ENCODE peak calls at places on chromosomes 11 and 22, in nine cellular contexts. One of them, this sample, is unnamed.

GRCh38 chr22:32396746-32397145 is 15.3 kb downstream of the RTCB start:
- DNase-seq in IMR-90: no peak
- DNase-seq in pancreas: no peak
- DNase-seq in tibial nerve: no peak
- DNase-seq in adrenal gland: no peak
- DNase-seq in left ventricle myocardium inferior: no peak
- DNase-seq in mucosa of descending colon: no peak
- DNase-seq in PC-9: no peak
- DNase-seq in cardiac muscle cell: peak; percentile 3
- DNase-seq in this sample: no peak

GRCh38 chr11:30392221-30392784 is 69.4 kb downstream of the ARL14EP start:
- DNase-seq in IMR-90: no peak
- DNase-seq in pancreas: no peak
- DNase-seq in tibial nerve: no peak
- DNase-seq in adrenal gland: peak; percentile 57
- DNase-seq in left ventricle myocardium inferior: no peak
- DNase-seq in mucosa of descending colon: no peak
- DNase-seq in PC-9: no peak
- DNase-seq in cardiac muscle cell: peak; percentile 37
- DNase-seq in this sample: no peak

GRCh38 chr11:46121328-46121723 is at the start of gene PHF21A:
- DNase-seq in IMR-90: peak; percentile 93
- DNase-seq in pancreas: peak; percentile 93
- DNase-seq in tibial nerve: peak; percentile 78
- DNase-seq in adrenal gland: peak; percentile 93
- DNase-seq in left ventricle myocardium inferior: peak; percentile 93
- DNase-seq in mucosa of descending colon: peak; percentile 95
- DNase-seq in PC-9: peak; percentile 79
- DNase-seq in cardiac muscle cell: peak; percentile 98
- DNase-seq in this sample: peak; percentile 91

GRCh38 chr11:134730596-134731538 is 318.8 kb upstream of the B3GAT1 start:
- DNase-seq in IMR-90: no peak
- DNase-seq in pancreas: no peak
- DNase-seq in tibial nerve: no peak
- DNase-seq in adrenal gland: peak; percentile 6
- DNase-seq in left ventricle myocardium inferior: no peak
- DNase-seq in mucosa of descending colon: no peak
- DNase-seq in PC-9: no peak
- DNase-seq in cardiac muscle cell: no peak
- DNase-seq in this sample: no peak

GRCh38 chr11:74678041-74678440 is 53.2 kb downstream of the CHRDL2 start:
- DNase-seq in IMR-90: no peak
- DNase-seq in pancreas: no peak
- DNase-seq in tibial nerve: no peak
- DNase-seq in adrenal gland: peak; percentile 24
- DNase-seq in left ventricle myocardium inferior: no peak
- DNase-seq in mucosa of descending colon: no peak
- DNase-seq in PC-9: no peak
- DNase-seq in cardiac muscle cell: no peak
- DNase-seq in this sample: no peak

GRCh38 chr11:2760196-2760871 is 60.5 kb upstream of the KCNQ1OT1 start:
- DNase-seq in IMR-90: no peak
- DNase-seq in pancreas: peak; percentile 39
- DNase-seq in tibial nerve: peak; percentile 6
- DNase-seq in adrenal gland: peak; percentile 48
- DNase-seq in left ventricle myocardium inferior: no peak
- DNase-seq in mucosa of descending colon: no peak
- DNase-seq in PC-9: no peak
- DNase-seq in cardiac muscle cell: no peak
- DNase-seq in this sample: no peak

GRCh38 chr22:46454910-46455269 is 82.5 kb downstream of the CELSR1 start:
- DNase-seq in IMR-90: peak; percentile 10
- DNase-seq in pancreas: no peak
- DNase-seq in tibial nerve: no peak
- DNase-seq in adrenal gland: no peak
- DNase-seq in left ventricle myocardium inferior: no peak
- DNase-seq in mucosa of descending colon: no peak
- DNase-seq in PC-9: peak; percentile 95
- DNase-seq in cardiac muscle cell: no peak
- DNase-seq in this sample: no peak

GRCh38 chr11:100561325-100561724 is 125.8 kb upstream of the ARHGAP42 start:
- DNase-seq in IMR-90: peak; percentile 22
- DNase-seq in pancreas: no peak
- DNase-seq in tibial nerve: no peak
- DNase-seq in adrenal gland: no peak
- DNase-seq in left ventricle myocardium inferior: no peak
- DNase-seq in mucosa of descending colon: no peak
- DNase-seq in PC-9: no peak
- DNase-seq in cardiac muscle cell: no peak
- DNase-seq in this sample: no peak

GRCh38 chr11:12118940-12119339 is 8.6 kb downstream of the MICAL2 start:
- DNase-seq in IMR-90: peak; percentile 46
- DNase-seq in pancreas: no peak
- DNase-seq in tibial nerve: no peak
- DNase-seq in adrenal gland: no peak
- DNase-seq in left ventricle myocardium inferior: no peak
- DNase-seq in mucosa of descending colon: no peak
- DNase-seq in PC-9: no peak
- DNase-seq in cardiac muscle cell: no peak
- DNase-seq in this sample: no peak

GRCh38 chr11:1548221-1549070 is 23.6 kb downstream of the DUSP8 start:
- DNase-seq in IMR-90: peak; percentile 42
- DNase-seq in pancreas: peak; percentile 83
- DNase-seq in tibial nerve: no peak
- DNase-seq in adrenal gland: peak; percentile 92
- DNase-seq in left ventricle myocardium inferior: peak; percentile 78
- DNase-seq in mucosa of descending colon: peak; percentile 86
- DNase-seq in PC-9: peak; percentile 68
- DNase-seq in cardiac muscle cell: peak; percentile 55
- DNase-seq in this sample: peak; percentile 76

GRCh38 chr22:47561766-47562165 is 799.3 kb downstream of the TBC1D22A start:
- DNase-seq in IMR-90: no peak
- DNase-seq in pancreas: no peak
- DNase-seq in tibial nerve: no peak
- DNase-seq in adrenal gland: no peak
- DNase-seq in left ventricle myocardium inferior: no peak
- DNase-seq in mucosa of descending colon: no peak
- DNase-seq in PC-9: no peak
- DNase-seq in cardiac muscle cell: no peak
- DNase-seq in this sample: no peak

GRCh38 chr22:39904864-39905263 is 4.0 kb downstream of the GRAP2 start:
- DNase-seq in IMR-90: no peak
- DNase-seq in pancreas: no peak
- DNase-seq in tibial nerve: no peak
- DNase-seq in adrenal gland: no peak
- DNase-seq in left ventricle myocardium inferior: no peak
- DNase-seq in mucosa of descending colon: no peak
- DNase-seq in PC-9: no peak
- DNase-seq in cardiac muscle cell: no peak
- DNase-seq in this sample: no peak

GRCh38 chr11:73384871-73385692 is 8.9 kb downstream of the RELT start:
- DNase-seq in IMR-90: no peak
- DNase-seq in pancreas: no peak
- DNase-seq in tibial nerve: no peak
- DNase-seq in adrenal gland: peak; percentile 69
- DNase-seq in left ventricle myocardium inferior: peak; percentile 65
- DNase-seq in mucosa of descending colon: peak; percentile 60
- DNase-seq in PC-9: no peak
- DNase-seq in cardiac muscle cell: no peak
- DNase-seq in this sample: no peak

GRCh38 chr11:115918579-115918978 is 414.4 kb upstream of the CADM1 start:
- DNase-seq in IMR-90: no peak
- DNase-seq in pancreas: no peak
- DNase-seq in tibial nerve: no peak
- DNase-seq in adrenal gland: no peak
- DNase-seq in left ventricle myocardium inferior: no peak
- DNase-seq in mucosa of descending colon: no peak
- DNase-seq in PC-9: no peak
- DNase-seq in cardiac muscle cell: no peak
- DNase-seq in this sample: no peak

GRCh38 chr11:119907934-119908760 is 179.1 kb upstream of the NECTIN1 start:
- DNase-seq in IMR-90: no peak
- DNase-seq in pancreas: no peak
- DNase-seq in tibial nerve: no peak
- DNase-seq in adrenal gland: no peak
- DNase-seq in left ventricle myocardium inferior: no peak
- DNase-seq in mucosa of descending colon: peak; percentile 58
- DNase-seq in PC-9: no peak
- DNase-seq in cardiac muscle cell: no peak
- DNase-seq in this sample: no peak

GRCh38 chr11:86523738-86524602 is 148.4 kb downstream of the ME3 start:
- DNase-seq in IMR-90: peak; percentile 99
- DNase-seq in pancreas: no peak
- DNase-seq in tibial nerve: no peak
- DNase-seq in adrenal gland: peak; percentile 79
- DNase-seq in left ventricle myocardium inferior: no peak
- DNase-seq in mucosa of descending colon: no peak
- DNase-seq in PC-9: peak; percentile 100
- DNase-seq in cardiac muscle cell: peak; percentile 85
- DNase-seq in this sample: no peak

GRCh38 chr22:23796461-23796860 is 9.7 kb downstream of the SMARCB1 start:
- DNase-seq in IMR-90: no peak
- DNase-seq in pancreas: no peak
- DNase-seq in tibial nerve: no peak
- DNase-seq in adrenal gland: no peak
- DNase-seq in left ventricle myocardium inferior: no peak
- DNase-seq in mucosa of descending colon: no peak
- DNase-seq in PC-9: no peak
- DNase-seq in cardiac muscle cell: peak; percentile 42
- DNase-seq in this sample: no peak

GRCh38 chr11:43944761-43945311 is 2.4 kb downstream of the C11orf96 start:
- DNase-seq in IMR-90: peak; percentile 27
- DNase-seq in pancreas: peak; percentile 96
- DNase-seq in tibial nerve: peak; percentile 70
- DNase-seq in adrenal gland: peak; percentile 91
- DNase-seq in left ventricle myocardium inferior: peak; percentile 79
- DNase-seq in mucosa of descending colon: peak; percentile 84
- DNase-seq in PC-9: no peak
- DNase-seq in cardiac muscle cell: peak; percentile 57
- DNase-seq in this sample: peak; percentile 76

GRCh38 chr11:6238902-6239301 is at the start of gene CNGA4:
- DNase-seq in IMR-90: no peak
- DNase-seq in pancreas: no peak
- DNase-seq in tibial nerve: no peak
- DNase-seq in adrenal gland: no peak
- DNase-seq in left ventricle myocardium inferior: no peak
- DNase-seq in mucosa of descending colon: no peak
- DNase-seq in PC-9: no peak
- DNase-seq in cardiac muscle cell: no peak
- DNase-seq in this sample: no peak

DNA sequence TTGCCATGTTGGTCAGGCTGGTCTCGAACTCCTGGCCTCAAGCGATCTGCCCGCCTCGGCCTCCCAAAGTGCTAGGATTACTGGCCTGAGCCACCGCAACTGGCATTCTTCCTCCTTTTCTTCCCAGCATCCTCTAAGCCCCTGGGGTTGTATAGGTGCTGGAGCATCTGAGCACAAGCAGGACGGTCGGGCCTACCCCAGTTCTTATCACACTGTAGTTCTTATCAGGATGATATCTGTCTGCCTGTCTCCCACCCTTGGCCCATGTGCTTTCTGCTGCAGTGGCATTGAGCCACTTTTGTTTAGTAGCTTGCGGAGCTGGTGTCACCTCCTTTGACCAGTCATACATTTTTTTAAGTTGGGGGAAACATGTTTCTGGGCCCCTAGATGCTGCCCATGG is 1.9 kb downstream of the RHOD start:
- DNase-seq in IMR-90: no peak
- DNase-seq in pancreas: no peak
- DNase-seq in tibial nerve: no peak
- DNase-seq in adrenal gland: no peak
- DNase-seq in left ventricle myocardium inferior: no peak
- DNase-seq in mucosa of descending colon: no peak
- DNase-seq in PC-9: no peak
- DNase-seq in cardiac muscle cell: no peak
- DNase-seq in this sample: no peak
- H3K4me1 ChIP-seq in IMR-90: peaks cover 22% of the 10 kb centered on the region
- H3K4me1 ChIP-seq in pancreas: peaks cover 23% of the 10 kb centered on the region
- H3K4me1 ChIP-seq in tibial nerve: peaks cover 28% of the 10 kb centered on the region
- H3K4me1 ChIP-seq in adrenal gland: peaks cover 12% of the 10 kb centered on the region
- H3K4me1 ChIP-seq in left ventricle myocardium inferior: peaks cover 70% of the 10 kb centered on the region
- H3K4me1 ChIP-seq in mucosa of descending colon: peaks cover 17% of the 10 kb centered on the region
- H3K4me1 ChIP-seq in PC-9: peaks cover 80% of the 10 kb centered on the region
- H3K4me1 ChIP-seq in cardiac muscle cell: peaks cover 26% of the 10 kb centered on the region
- H3K4me1 ChIP-seq in this sample: no peaks in the 10 kb centered on the region

GRCh38 chr11:64923151-64923661 is 1.3 kb upstream of the PPP2R5B start:
- DNase-seq in IMR-90: no peak
- DNase-seq in pancreas: no peak
- DNase-seq in tibial nerve: no peak
- DNase-seq in adrenal gland: no peak
- DNase-seq in left ventricle myocardium inferior: no peak
- DNase-seq in mucosa of descending colon: peak; percentile 55
- DNase-seq in PC-9: no peak
- DNase-seq in cardiac muscle cell: no peak
- DNase-seq in this sample: peak; percentile 32
- H3K4me3 ChIP-seq in IMR-90: no peak overlapping the region
- H3K4me3 ChIP-seq in pancreas: no peak overlapping the region
- H3K4me3 ChIP-seq in tibial nerve: no peak overlapping the region
- H3K4me3 ChIP-seq in adrenal gland: no peak overlapping the region
- H3K4me3 ChIP-seq in left ventricle myocardium inferior: peak overlapping the region; percentile 96
- H3K4me3 ChIP-seq in mucosa of descending colon: no peak overlapping the region
- H3K4me3 ChIP-seq in PC-9: no peak overlapping the region
- H3K4me3 ChIP-seq in cardiac muscle cell: no peak overlapping the region
- H3K4me3 ChIP-seq in this sample: no peak overlapping the region

GRCh38 chr22:29726512-29727247 is 6.9 kb downstream of the CABP7 start:
- DNase-seq in IMR-90: no peak
- DNase-seq in pancreas: no peak
- DNase-seq in tibial nerve: no peak
- DNase-seq in adrenal gland: no peak
- DNase-seq in left ventricle myocardium inferior: no peak
- DNase-seq in mucosa of descending colon: no peak
- DNase-seq in PC-9: no peak
- DNase-seq in cardiac muscle cell: no peak
- DNase-seq in this sample: no peak
- TF ChIP-seq CTCF in IMR-90: no peak
- TF ChIP-seq CTCF in pancreas: no peak
- TF ChIP-seq CTCF in tibial nerve: no peak
- TF ChIP-seq CTCF in adrenal gland: no peak
- TF ChIP-seq CTCF in left ventricle myocardium inferior: no peak
- TF ChIP-seq CTCF in mucosa of descending colon: no peak
- TF ChIP-seq CTCF in PC-9: no peak
- TF ChIP-seq CTCF in cardiac muscle cell: no peak
- TF ChIP-seq CTCF in this sample: no peak

DNA sequence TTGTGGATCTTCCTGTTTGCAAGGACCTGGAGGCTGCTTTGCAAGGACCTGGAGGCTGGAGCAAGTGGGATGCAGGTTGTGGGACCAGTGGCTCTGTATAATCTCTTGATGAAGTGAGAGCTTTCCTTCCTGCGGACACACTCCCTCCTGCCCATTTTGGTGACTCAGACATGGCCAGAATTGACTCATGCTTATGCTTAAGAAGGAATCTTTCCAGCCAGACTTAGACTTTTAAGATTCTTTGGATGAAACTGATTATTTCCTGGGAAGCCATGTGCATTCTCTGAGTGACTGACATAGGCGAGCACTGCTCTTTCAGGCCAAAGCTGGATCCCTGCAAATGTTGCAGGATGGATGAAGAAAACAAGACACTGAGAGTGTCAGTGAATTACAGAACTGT is 195.6 kb downstream of the HIPK3 start:
- DNase-seq in IMR-90: peak; percentile 94
- DNase-seq in pancreas: no peak
- DNase-seq in tibial nerve: no peak
- DNase-seq in adrenal gland: no peak
- DNase-seq in left ventricle myocardium inferior: no peak
- DNase-seq in mucosa of descending colon: no peak
- DNase-seq in PC-9: peak; percentile 62
- DNase-seq in cardiac muscle cell: peak; percentile 84
- DNase-seq in this sample: no peak
- H3K4me1 ChIP-seq in IMR-90: peaks cover 8% of the 10 kb centered on the region
- H3K4me1 ChIP-seq in pancreas: no peaks in the 10 kb centered on the region
- H3K4me1 ChIP-seq in tibial nerve: no peaks in the 10 kb centered on the region
- H3K4me1 ChIP-seq in adrenal gland: no peaks in the 10 kb centered on the region
- H3K4me1 ChIP-seq in left ventricle myocardium inferior: no peaks in the 10 kb centered on the region
- H3K4me1 ChIP-seq in mucosa of descending colon: no peaks in the 10 kb centered on the region
- H3K4me1 ChIP-seq in PC-9: peaks cover 27% of the 10 kb centered on the region
- H3K4me1 ChIP-seq in cardiac muscle cell: no peaks in the 10 kb centered on the region
- H3K4me1 ChIP-seq in this sample: no peaks in the 10 kb centered on the region